ENCODE peak calls at places on chromosomes 3 and 15, in four cellular contexts. One of them, this sample, is unnamed.

GRCh38 chr15:74742422-74742821 is 6.2 kb upstream of the CYP1A2 start:
- DNase-seq in K562: no peak
- DNase-seq in GM12878: no peak
- DNase-seq in HepG2: no peak
- DNase-seq in this sample: no peak

GRCh38 chr15:89874926-89875564 is 18.7 kb downstream of the AP3S2 start:
- DNase-seq in K562: peak; percentile 83
- DNase-seq in GM12878: no peak
- DNase-seq in HepG2: peak; percentile 46
- DNase-seq in this sample: peak; percentile 86

GRCh38 chr3:100880845-100881244 is 112.4 kb downstream of the ABI3BP start:
- DNase-seq in K562: no peak
- DNase-seq in GM12878: no peak
- DNase-seq in HepG2: no peak
- DNase-seq in this sample: no peak

GRCh38 chr15:90807687-90808086 is 60.7 kb upstream of the FURIN start:
- DNase-seq in K562: no peak
- DNase-seq in GM12878: no peak
- DNase-seq in HepG2: no peak
- DNase-seq in this sample: no peak

GRCh38 chr15:80070840-80071239 is 11.4 kb downstream of the ZFAND6 start:
- DNase-seq in K562: peak; percentile 37
- DNase-seq in GM12878: no peak
- DNase-seq in HepG2: peak; percentile 82
- DNase-seq in this sample: no peak

GRCh38 chr3:10432156-10432845 is 73.1 kb downstream of the ATP2B2 start:
- DNase-seq in K562: no peak
- DNase-seq in GM12878: no peak
- DNase-seq in HepG2: no peak
- DNase-seq in this sample: peak; percentile 83

GRCh38 chr3:13707456-13707855 is 158.5 kb downstream of the FBLN2 start:
- DNase-seq in K562: no peak
- DNase-seq in GM12878: no peak
- DNase-seq in HepG2: no peak
- DNase-seq in this sample: no peak

GRCh38 chr3:184583345-184584000 is 21.9 kb downstream of the EPHB3 start:
- DNase-seq in K562: no peak
- DNase-seq in GM12878: no peak
- DNase-seq in HepG2: no peak
- DNase-seq in this sample: peak; percentile 71

GRCh38 chr15:75307778-75308390 is 25.2 kb downstream of the GOLGA6D start:
- DNase-seq in K562: peak; percentile 78
- DNase-seq in GM12878: no peak
- DNase-seq in HepG2: peak; percentile 58
- DNase-seq in this sample: peak; percentile 69

GRCh38 chr15:62874064-62874463 is 168.5 kb upstream of the TPM1 start:
- DNase-seq in K562: no peak
- DNase-seq in GM12878: no peak
- DNase-seq in HepG2: no peak
- DNase-seq in this sample: no peak

GRCh38 chr3:133868166-133868565 is 27.5 kb downstream of the RAB6B start:
- DNase-seq in K562: no peak
- DNase-seq in GM12878: no peak
- DNase-seq in HepG2: no peak
- DNase-seq in this sample: no peak

GRCh38 chr3:133863865-133864264 is 31.8 kb downstream of the RAB6B start:
- DNase-seq in K562: no peak
- DNase-seq in GM12878: no peak
- DNase-seq in HepG2: no peak
- DNase-seq in this sample: no peak

GRCh38 chr3:133865136-133865855 is 30.4 kb downstream of the RAB6B start:
- DNase-seq in K562: no peak
- DNase-seq in GM12878: no peak
- DNase-seq in HepG2: peak; percentile 4
- DNase-seq in this sample: no peak

GRCh38 chr3:133864616-133865015 is 31.1 kb downstream of the RAB6B start:
- DNase-seq in K562: no peak
- DNase-seq in GM12878: no peak
- DNase-seq in HepG2: no peak
- DNase-seq in this sample: no peak

GRCh38 chr3:133866141-133866540 is 29.5 kb downstream of the RAB6B start:
- DNase-seq in K562: no peak
- DNase-seq in GM12878: no peak
- DNase-seq in HepG2: no peak
- DNase-seq in this sample: no peak
- TF ChIP-seq NFIC in K562: no peak
- TF ChIP-seq NFIC in GM12878: no peak
- TF ChIP-seq NFIC in HepG2: no peak
- TF ChIP-seq NFIC in this sample: no peak

GRCh38 chr3:72739521-72740466 is 108.5 kb downstream of the SHQ1 start:
- DNase-seq in K562: peak; percentile 71
- DNase-seq in GM12878: no peak
- DNase-seq in HepG2: no peak
- DNase-seq in this sample: no peak
- TF ChIP-seq TAF1 in K562: no peak
- TF ChIP-seq TAF1 in GM12878: no peak
- TF ChIP-seq TAF1 in HepG2: no peak
- TF ChIP-seq TAF1 in this sample: no peak

GRCh38 chr15:85607842-85608241 is 186.9 kb downstream of the KLHL25 start:
- DNase-seq in K562: no peak
- DNase-seq in GM12878: no peak
- DNase-seq in HepG2: no peak
- DNase-seq in this sample: no peak
- H3K4me2 ChIP-seq in K562: no peak overlapping the region
- H3K4me2 ChIP-seq in GM12878: no peak overlapping the region
- H3K4me2 ChIP-seq in HepG2: no peak overlapping the region
- H3K4me2 ChIP-seq in this sample: peak overlapping the region; percentile 58

GRCh38 chr3:23264413-23264812 is 61.3 kb downstream of the UBE2E2 start:
- DNase-seq in K562: no peak
- DNase-seq in GM12878: no peak
- DNase-seq in HepG2: no peak
- DNase-seq in this sample: no peak
- TF ChIP-seq NFIC in K562: no peak
- TF ChIP-seq NFIC in GM12878: no peak
- TF ChIP-seq NFIC in HepG2: no peak
- TF ChIP-seq NFIC in this sample: peak; percentile 42

GRCh38 chr3:172273378-172273777 is 174.9 kb downstream of the GHSR start:
- DNase-seq in K562: no peak
- DNase-seq in GM12878: no peak
- DNase-seq in HepG2: no peak
- DNase-seq in this sample: no peak

GRCh38 chr3:172275586-172275985 is 172.7 kb downstream of the GHSR start:
- DNase-seq in K562: no peak
- DNase-seq in GM12878: no peak
- DNase-seq in HepG2: no peak
- DNase-seq in this sample: no peak

GRCh38 chr3:172274906-172275305 is 173.3 kb downstream of the GHSR start:
- DNase-seq in K562: no peak
- DNase-seq in GM12878: no peak
- DNase-seq in HepG2: no peak
- DNase-seq in this sample: no peak

GRCh38 chr3:172277151-172277652 is 171.1 kb downstream of the GHSR start:
- DNase-seq in K562: no peak
- DNase-seq in GM12878: no peak
- DNase-seq in HepG2: no peak
- DNase-seq in this sample: no peak

GRCh38 chr3:172276103-172276502 is 172.2 kb downstream of the GHSR start:
- DNase-seq in K562: no peak
- DNase-seq in GM12878: no peak
- DNase-seq in HepG2: no peak
- DNase-seq in this sample: no peak
- TF ChIP-seq TAF1 in K562: no peak
- TF ChIP-seq TAF1 in GM12878: no peak
- TF ChIP-seq TAF1 in HepG2: no peak
- TF ChIP-seq TAF1 in this sample: no peak

DNA sequence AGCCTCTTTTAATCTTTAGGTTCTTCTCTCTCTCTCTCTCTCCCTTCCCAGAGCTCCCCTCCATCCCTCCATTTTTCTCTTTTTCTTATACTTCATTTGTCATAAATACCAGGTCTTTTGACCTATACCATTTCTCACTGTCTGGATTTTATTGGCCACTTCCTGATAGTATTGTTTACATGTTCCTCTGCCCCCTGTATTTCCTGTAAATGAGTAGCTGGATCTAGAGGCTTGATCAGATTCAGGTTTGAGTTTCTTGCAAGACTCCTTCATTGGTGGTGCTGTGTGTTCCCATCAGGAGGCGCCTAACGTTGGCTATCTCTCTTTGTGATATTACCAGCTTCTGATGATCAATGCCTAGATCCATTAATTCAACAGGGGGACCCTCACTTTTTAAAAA is 42.2 kb downstream of the DAPK2 start:
- DNase-seq in K562: no peak
- DNase-seq in GM12878: no peak
- DNase-seq in HepG2: no peak
- DNase-seq in this sample: no peak
- H3K4me2 ChIP-seq in K562: no peak overlapping the region
- H3K4me2 ChIP-seq in GM12878: no peak overlapping the region
- H3K4me2 ChIP-seq in HepG2: no peak overlapping the region
- H3K4me2 ChIP-seq in this sample: no peak overlapping the region